ENCODE peak calls at places on chromosomes 5 and 9, in five cellular contexts. B, G, A, U and C are unnamed samples.

GRCh38 chr5:157955541-157956172 is 96.7 kb upstream of the CLINT1 start:
- DNase-seq in B (peak), G (peak), A (peak), U (peak), C (no peak)

GRCh38 chr9:104831681-104832080 is 67.8 kb downstream of the NIPSNAP3B start:
- DNase-seq in B (no peak), G (peak), A (peak), U (peak), C (no peak)

GRCh38 chr5:37575541-37576489 is 196.7 kb downstream of the WDR70 start:
- DNase-seq in B (no peak), G (no peak), A (no peak), U (no peak), C (peak)

GRCh38 chr5:74865799-74866652 is at the start of gene FAM169A:
- DNase-seq in B (peak), G (peak), A (peak), U (peak), C (peak)

GRCh38 chr5:6544561-6544935 is 88.3 kb downstream of the NSUN2 start:
- DNase-seq in B (no peak), G (no peak), A (no peak), U (no peak), C (no peak)

GRCh38 chr9:36802171-36802920 is 229.7 kb downstream of the MELK start:
- DNase-seq in B (no peak), G (peak), A (peak), U (no peak), C (no peak)

GRCh38 chr5:153781325-153781724 is 257.4 kb downstream of the FAM114A2 start:
- DNase-seq in B (no peak), G (no peak), A (no peak), U (no peak), C (no peak)

GRCh38 chr5:89042746-89043145 is 159.8 kb upstream of the MEF2C start:
- DNase-seq in B (no peak), G (no peak), A (no peak), U (no peak), C (no peak)

GRCh38 chr5:21152611-21153010 is 1164.6 kb upstream of the CDH18 start:
- DNase-seq in B (peak), G (peak), A (peak), U (peak), C (peak)

GRCh38 chr5:178356459-178356872 is 123.9 kb upstream of the PHYKPL start:
- DNase-seq in B (no peak), G (no peak), A (no peak), U (no peak), C (no peak)

GRCh38 chr9:19161257-19162025 is 34.1 kb upstream of the PLIN2 start:
- DNase-seq in B (peak), G (peak), A (peak), U (peak), C (peak)

GRCh38 chr5:154395407-154396106 is 50.2 kb upstream of the SAP30L start:
- DNase-seq in B (peak), G (no peak), A (peak), U (peak), C (no peak)

GRCh38 chr5:16797949-16798348 is 138.1 kb downstream of the MYO10 start:
- DNase-seq in B (no peak), G (no peak), A (no peak), U (no peak), C (no peak)

GRCh38 chr5:146967646-146968045 is 89.1 kb upstream of the PPP2R2B start:
- DNase-seq in B (no peak), G (no peak), A (no peak), U (no peak), C (no peak)

GRCh38 chr5:69341520-69342161 is 9.0 kb upstream of the CCDC125 start:
- DNase-seq in B (no peak), G (peak), A (peak), U (peak), C (no peak)

GRCh38 chr9:92439921-92440750 is 15.9 kb upstream of the OMD start:
- DNase-seq in B (peak), G (peak), A (peak), U (peak), C (no peak)

GRCh38 chr5:107893642-107894041 is 222.9 kb upstream of the EFNA5 start:
- DNase-seq in B (no peak), G (peak), A (no peak), U (peak), C (no peak)

GRCh38 chr9:109101202-109101595 is 18.5 kb downstream of the TMEM245 start:
- DNase-seq in B (no peak), G (no peak), A (no peak), U (no peak), C (no peak)

GRCh38 chr9:88502552-88503034 is 32.4 kb upstream of the NXNL2 start:
- DNase-seq in B (no peak), G (no peak), A (no peak), U (no peak), C (peak)

GRCh38 chr9:131840220-131840619 is 100.3 kb upstream of the RAPGEF1 start:
- DNase-seq in B (no peak), G (no peak), A (no peak), U (no peak), C (no peak)
- H2AFZ ChIP-seq in B (no peak), G (no peak), A (no peak), U (no peak), C (no peak)

DNA sequence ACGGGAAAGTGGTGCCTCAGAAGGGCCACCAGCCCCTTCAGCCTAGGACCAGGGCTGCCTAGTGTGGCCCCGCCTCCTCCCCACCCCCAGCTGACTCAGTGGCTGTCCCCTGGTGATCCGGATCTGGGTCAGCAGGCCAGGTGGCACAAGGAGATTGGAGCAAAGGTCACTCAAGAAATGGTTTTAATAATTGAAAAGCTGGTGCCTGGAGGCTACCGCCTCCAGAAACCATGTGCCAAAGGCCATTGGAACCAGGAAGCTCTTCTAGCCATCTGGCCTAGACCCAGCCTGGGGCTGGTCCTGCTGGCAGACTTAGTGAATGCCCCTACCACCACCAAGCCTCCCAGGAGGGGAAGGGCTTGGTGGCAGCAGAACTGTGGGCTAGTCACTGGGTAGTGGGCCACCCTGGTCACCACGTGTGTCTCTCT is 1.5 kb downstream of the ST6GALNAC4 start:
- DNase-seq in B (peak), G (peak), A (no peak), U (no peak), C (no peak)
- H3K4me3 ChIP-seq in B (peak), G (no peak), A (no peak), U (no peak), C (no peak)

GRCh38 chr5:76684012-76684731 is 31.8 kb upstream of the F2R start:
- DNase-seq in B (no peak), G (no peak), A (no peak), U (no peak), C (no peak)

GRCh38 chr5:76682395-76682794 is 33.5 kb upstream of the F2R start:
- DNase-seq in B (no peak), G (no peak), A (no peak), U (no peak), C (no peak)

GRCh38 chr5:76685598-76686169 is 30.2 kb upstream of the F2R start:
- DNase-seq in B (no peak), G (no peak), A (no peak), U (no peak), C (peak)

GRCh38 chr5:76681287-76681686 is 34.6 kb upstream of the F2R start:
- DNase-seq in B (no peak), G (no peak), A (no peak), U (no peak), C (no peak)

DNA sequence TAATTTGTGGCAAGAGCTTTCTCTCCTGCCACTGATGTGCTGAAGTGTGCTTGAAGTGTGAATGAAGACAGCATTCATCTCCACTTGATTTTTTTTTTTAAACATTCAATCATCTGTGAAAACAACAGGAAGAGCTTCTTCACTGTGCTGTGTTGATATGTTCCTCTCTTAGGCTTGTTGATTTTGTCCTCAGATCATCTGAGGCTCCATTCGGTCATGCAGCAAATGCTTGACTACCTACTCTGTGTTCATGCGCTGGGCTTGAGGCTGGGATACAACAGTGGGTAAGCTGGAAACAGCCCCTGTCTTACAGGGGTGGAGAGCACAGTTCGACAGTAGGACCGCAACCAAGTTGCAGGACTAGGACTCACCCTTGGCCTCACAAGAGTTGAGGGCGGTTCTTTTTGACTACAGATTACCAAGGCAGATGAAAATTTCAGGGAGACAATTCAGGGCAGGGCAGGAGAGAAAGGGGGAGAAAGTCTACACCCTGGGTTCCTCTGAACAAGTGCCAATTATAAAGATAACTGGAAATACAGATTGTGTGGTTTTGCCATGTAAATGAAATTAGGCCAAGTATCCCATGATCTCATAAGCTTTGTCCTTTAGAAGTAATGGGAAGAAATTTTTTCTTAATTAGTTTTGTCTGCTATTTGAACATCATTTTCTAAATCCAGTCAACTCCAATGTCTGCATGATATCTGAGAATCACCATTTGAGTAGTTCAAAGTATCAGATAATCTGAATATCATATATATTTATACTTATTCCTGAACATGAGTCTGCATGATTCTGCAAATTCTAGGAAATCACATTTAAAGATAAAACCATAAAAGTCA is 31.0 kb upstream of the F2R start:
- DNase-seq in B (no peak), G (no peak), A (no peak), U (no peak), C (no peak)
- H3K4me2 ChIP-seq in B (no peak), G (no peak), A (no peak), U (no peak), C (no peak)

GRCh38 chr5:82023530-82024095 is 51.8 kb downstream of the ATG10 start:
- DNase-seq in B (no peak), G (no peak), A (no peak), U (no peak), C (peak)
- H2AFZ ChIP-seq in B (no peak), G (no peak), A (no peak), U (no peak), C (no peak)

GRCh38 chr5:79135790-79136553 is 24.4 kb downstream of the BHMT start:
- DNase-seq in B (no peak), G (no peak), A (no peak), U (no peak), C (no peak)
- H3K4me3 ChIP-seq in B (no peak), G (no peak), A (no peak), U (no peak), C (no peak)

GRCh38 chr5:1536298-1537165 is 12.8 kb upstream of the LPCAT1 start:
- DNase-seq in B (no peak), G (peak), A (no peak), U (no peak), C (no peak)
- H3K4me2 ChIP-seq in B (peak), G (peak), A (peak), U (no peak), C (peak)

DNA sequence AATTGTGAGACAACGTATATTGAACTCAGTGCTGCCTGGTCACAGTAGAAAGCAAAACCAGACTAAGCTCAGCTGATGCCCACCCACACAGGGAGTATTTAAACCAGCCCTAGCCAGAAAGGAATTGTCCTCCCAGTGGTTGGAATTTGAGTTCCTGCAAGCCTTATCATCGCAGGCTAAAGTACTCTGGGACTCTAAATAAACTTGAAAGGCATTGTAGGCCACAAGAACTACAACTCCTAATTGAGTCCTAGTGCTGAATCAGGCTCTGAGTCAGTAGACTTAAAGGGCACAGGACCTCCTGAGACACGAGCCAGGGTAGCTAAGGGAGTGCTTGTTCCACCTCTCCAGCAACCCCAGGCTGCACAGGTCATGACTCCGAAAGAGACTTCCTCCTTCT is 171.4 kb downstream of the MCTP1 start:
- DNase-seq in B (no peak), G (peak), A (peak), U (peak), C (peak)
- H2AFZ ChIP-seq in B (no peak), G (no peak), A (no peak), U (no peak), C (no peak)

DNA sequence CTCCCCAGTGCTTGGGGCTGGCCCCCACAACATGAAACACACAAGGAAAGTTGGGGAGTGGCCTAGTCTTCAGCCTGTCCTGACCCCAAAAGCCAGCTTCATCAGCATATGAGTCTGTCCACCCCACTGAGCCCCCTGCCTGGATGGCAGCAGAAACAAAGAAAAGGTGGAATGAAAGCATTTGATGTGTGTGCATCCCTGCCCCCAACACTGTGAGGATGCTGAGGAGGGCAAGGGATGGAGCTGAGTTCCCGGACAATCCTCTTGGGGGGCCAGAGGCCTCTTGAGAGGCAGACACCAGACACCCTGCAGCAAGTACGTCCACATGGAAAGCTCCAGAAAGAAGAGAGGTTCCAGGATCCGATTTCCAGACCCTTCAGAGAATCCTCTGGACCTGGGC is 113.5 kb upstream of the PPP1R26 start:
- DNase-seq in B (no peak), G (no peak), A (no peak), U (no peak), C (no peak)
- H3K4me3 ChIP-seq in B (no peak), G (no peak), A (no peak), U (no peak), C (no peak)

GRCh38 chr5:141522301-141522700 is 33.4 kb downstream of the PCDHGC5 start:
- DNase-seq in B (no peak), G (no peak), A (no peak), U (peak), C (no peak)

GRCh38 chr5:141521244-141521781 is 32.4 kb downstream of the PCDHGC5 start:
- DNase-seq in B (peak), G (peak), A (peak), U (peak), C (peak)

GRCh38 chr5:141525659-141526058 is 36.8 kb downstream of the PCDHGC5 start:
- DNase-seq in B (no peak), G (peak), A (no peak), U (no peak), C (peak)

GRCh38 chr5:141523991-141524390 is 35.1 kb downstream of the PCDHGC5 start:
- DNase-seq in B (no peak), G (no peak), A (no peak), U (no peak), C (no peak)

GRCh38 chr5:141524604-141525597 is 36.0 kb downstream of the PCDHGC5 start:
- DNase-seq in B (peak), G (peak), A (peak), U (peak), C (peak)
- H3K4me2 ChIP-seq in B (no peak), G (peak), A (no peak), U (no peak), C (peak)